ENCODE peak calls at places on chromosomes 5 and 9, in seven cellular contexts. One of them, this sample, is unnamed.

GRCh38 chr5:145509336-145510150 is 325.6 kb downstream of the PRELID2 start:
- DNase-seq in cardiac fibroblast: peak
- DNase-seq in lower lobe of right lung: no peak
- DNase-seq in pulmonary artery endothelial cell: no peak
- DNase-seq in stomach: no peak
- DNase-seq in AG04449: no peak
- DNase-seq in activated naive CD4-positive, alpha-beta T cell treated with Interleukin-2 at 50 U/mL for 16 hours: no peak
- DNase-seq in this sample: no peak

GRCh38 chr9:133258061-133259015 is 16.7 kb downstream of the ABO start:
- DNase-seq in stomach: no peak
- DNase-seq in activated naive CD4-positive, alpha-beta T cell treated with Interleukin-2 at 50 U/mL for 16 hours: no peak
- DNase-seq in AG04449: no peak
- DNase-seq in cardiac fibroblast: no peak
- DNase-seq in pulmonary artery endothelial cell: no peak
- DNase-seq in lower lobe of right lung: no peak
- DNase-seq in this sample: no peak

GRCh38 chr5:173281910-173282309 is 46.3 kb downstream of the STC2 start:
- DNase-seq in lower lobe of right lung: no peak
- DNase-seq in pulmonary artery endothelial cell: no peak
- DNase-seq in activated naive CD4-positive, alpha-beta T cell treated with Interleukin-2 at 50 U/mL for 16 hours: no peak
- DNase-seq in AG04449: no peak
- DNase-seq in cardiac fibroblast: peak
- DNase-seq in stomach: no peak
- DNase-seq in this sample: no peak

GRCh38 chr5:115962565-115963402 is 509 bp downstream of the LVRN start:
- DNase-seq in cardiac fibroblast: peak
- DNase-seq in AG04449: no peak
- DNase-seq in stomach: no peak
- DNase-seq in pulmonary artery endothelial cell: no peak
- DNase-seq in lower lobe of right lung: peak
- DNase-seq in activated naive CD4-positive, alpha-beta T cell treated with Interleukin-2 at 50 U/mL for 16 hours: no peak
- DNase-seq in this sample: no peak

GRCh38 chr9:93304574-93305496 is 120.9 kb downstream of the WNK2 start:
- DNase-seq in activated naive CD4-positive, alpha-beta T cell treated with Interleukin-2 at 50 U/mL for 16 hours: no peak
- DNase-seq in lower lobe of right lung: peak
- DNase-seq in AG04449: no peak
- DNase-seq in cardiac fibroblast: peak
- DNase-seq in pulmonary artery endothelial cell: no peak
- DNase-seq in stomach: peak
- DNase-seq in this sample: peak

GRCh38 chr5:168085321-168086040 is 206.0 kb upstream of the WWC1 start:
- DNase-seq in pulmonary artery endothelial cell: no peak
- DNase-seq in AG04449: no peak
- DNase-seq in cardiac fibroblast: no peak
- DNase-seq in lower lobe of right lung: no peak
- DNase-seq in activated naive CD4-positive, alpha-beta T cell treated with Interleukin-2 at 50 U/mL for 16 hours: no peak
- DNase-seq in stomach: no peak
- DNase-seq in this sample: no peak

GRCh38 chr9:99296375-99296951 is 74.4 kb downstream of the SEC61B start:
- DNase-seq in lower lobe of right lung: no peak
- DNase-seq in activated naive CD4-positive, alpha-beta T cell treated with Interleukin-2 at 50 U/mL for 16 hours: peak
- DNase-seq in cardiac fibroblast: peak
- DNase-seq in stomach: no peak
- DNase-seq in pulmonary artery endothelial cell: no peak
- DNase-seq in AG04449: no peak
- DNase-seq in this sample: no peak

GRCh38 chr5:50606179-50606578 is 60.3 kb upstream of the PARP8 start:
- DNase-seq in stomach: no peak
- DNase-seq in lower lobe of right lung: no peak
- DNase-seq in pulmonary artery endothelial cell: no peak
- DNase-seq in cardiac fibroblast: no peak
- DNase-seq in activated naive CD4-positive, alpha-beta T cell treated with Interleukin-2 at 50 U/mL for 16 hours: no peak
- DNase-seq in AG04449: no peak
- DNase-seq in this sample: no peak

GRCh38 chr5:149500922-149501582 is 50.2 kb downstream of the CSNK1A1 start:
- DNase-seq in lower lobe of right lung: no peak
- DNase-seq in cardiac fibroblast: no peak
- DNase-seq in AG04449: peak
- DNase-seq in pulmonary artery endothelial cell: no peak
- DNase-seq in stomach: no peak
- DNase-seq in activated naive CD4-positive, alpha-beta T cell treated with Interleukin-2 at 50 U/mL for 16 hours: no peak
- DNase-seq in this sample: peak

GRCh38 chr5:98741926-98742325 is 31.5 kb upstream of the RGMB start:
- DNase-seq in AG04449: no peak
- DNase-seq in lower lobe of right lung: no peak
- DNase-seq in cardiac fibroblast: no peak
- DNase-seq in pulmonary artery endothelial cell: no peak
- DNase-seq in activated naive CD4-positive, alpha-beta T cell treated with Interleukin-2 at 50 U/mL for 16 hours: no peak
- DNase-seq in stomach: no peak
- DNase-seq in this sample: no peak

GRCh38 chr5:16934123-16934522 is 2.0 kb downstream of the MYO10 start:
- DNase-seq in lower lobe of right lung: peak
- DNase-seq in AG04449: no peak
- DNase-seq in pulmonary artery endothelial cell: peak
- DNase-seq in activated naive CD4-positive, alpha-beta T cell treated with Interleukin-2 at 50 U/mL for 16 hours: no peak
- DNase-seq in stomach: peak
- DNase-seq in cardiac fibroblast: peak
- DNase-seq in this sample: peak

GRCh38 chr9:89502038-89502601 is 4.2 kb upstream of the SEMA4D start:
- DNase-seq in AG04449: no peak
- DNase-seq in activated naive CD4-positive, alpha-beta T cell treated with Interleukin-2 at 50 U/mL for 16 hours: peak
- DNase-seq in lower lobe of right lung: no peak
- DNase-seq in cardiac fibroblast: no peak
- DNase-seq in pulmonary artery endothelial cell: no peak
- DNase-seq in stomach: no peak
- DNase-seq in this sample: no peak

GRCh38 chr9:25724424-25724823 is 46.2 kb upstream of the TUSC1 start:
- DNase-seq in activated naive CD4-positive, alpha-beta T cell treated with Interleukin-2 at 50 U/mL for 16 hours: no peak
- DNase-seq in lower lobe of right lung: no peak
- DNase-seq in stomach: no peak
- DNase-seq in AG04449: peak
- DNase-seq in cardiac fibroblast: no peak
- DNase-seq in pulmonary artery endothelial cell: no peak
- DNase-seq in this sample: peak

GRCh38 chr9:125586173-125586512 is 120.9 kb downstream of the MAPKAP1 start:
- DNase-seq in activated naive CD4-positive, alpha-beta T cell treated with Interleukin-2 at 50 U/mL for 16 hours: no peak
- DNase-seq in pulmonary artery endothelial cell: no peak
- DNase-seq in stomach: no peak
- DNase-seq in cardiac fibroblast: no peak
- DNase-seq in AG04449: no peak
- DNase-seq in lower lobe of right lung: no peak
- DNase-seq in this sample: no peak

GRCh38 chr5:34735436-34736426 is 79.6 kb downstream of the RAI14 start:
- DNase-seq in AG04449: no peak
- DNase-seq in lower lobe of right lung: no peak
- DNase-seq in stomach: no peak
- DNase-seq in cardiac fibroblast: peak
- DNase-seq in activated naive CD4-positive, alpha-beta T cell treated with Interleukin-2 at 50 U/mL for 16 hours: no peak
- DNase-seq in pulmonary artery endothelial cell: no peak
- DNase-seq in this sample: no peak

GRCh38 chr9:134566936-134567335 is 74.7 kb upstream of the COL5A1 start:
- DNase-seq in AG04449: no peak
- DNase-seq in activated naive CD4-positive, alpha-beta T cell treated with Interleukin-2 at 50 U/mL for 16 hours: no peak
- DNase-seq in stomach: peak
- DNase-seq in lower lobe of right lung: no peak
- DNase-seq in pulmonary artery endothelial cell: no peak
- DNase-seq in cardiac fibroblast: no peak
- DNase-seq in this sample: no peak

GRCh38 chr9:108607607-108608006 is 248.2 kb downstream of the ACTL7B start:
- DNase-seq in AG04449: no peak
- DNase-seq in stomach: no peak
- DNase-seq in activated naive CD4-positive, alpha-beta T cell treated with Interleukin-2 at 50 U/mL for 16 hours: no peak
- DNase-seq in pulmonary artery endothelial cell: no peak
- DNase-seq in cardiac fibroblast: no peak
- DNase-seq in lower lobe of right lung: no peak
- DNase-seq in this sample: no peak

GRCh38 chr5:139186752-139187326 is 11.3 kb downstream of the SIL1 start:
- DNase-seq in lower lobe of right lung: no peak
- DNase-seq in stomach: no peak
- DNase-seq in activated naive CD4-positive, alpha-beta T cell treated with Interleukin-2 at 50 U/mL for 16 hours: no peak
- DNase-seq in cardiac fibroblast: peak
- DNase-seq in pulmonary artery endothelial cell: no peak
- DNase-seq in AG04449: peak
- DNase-seq in this sample: no peak

GRCh38 chr9:27150758-27151431 is 41.9 kb downstream of the TEK start:
- DNase-seq in stomach: no peak
- DNase-seq in lower lobe of right lung: no peak
- DNase-seq in cardiac fibroblast: peak
- DNase-seq in AG04449: no peak
- DNase-seq in activated naive CD4-positive, alpha-beta T cell treated with Interleukin-2 at 50 U/mL for 16 hours: no peak
- DNase-seq in pulmonary artery endothelial cell: no peak
- DNase-seq in this sample: no peak

GRCh38 chr9:133715866-133716563 is 22.1 kb downstream of the SARDH start:
- DNase-seq in AG04449: no peak
- DNase-seq in activated naive CD4-positive, alpha-beta T cell treated with Interleukin-2 at 50 U/mL for 16 hours: no peak
- DNase-seq in lower lobe of right lung: no peak
- DNase-seq in stomach: no peak
- DNase-seq in cardiac fibroblast: peak
- DNase-seq in pulmonary artery endothelial cell: no peak
- DNase-seq in this sample: peak

GRCh38 chr9:110777201-110777842 is 108.7 kb downstream of the MUSK start:
- DNase-seq in activated naive CD4-positive, alpha-beta T cell treated with Interleukin-2 at 50 U/mL for 16 hours: no peak
- DNase-seq in pulmonary artery endothelial cell: peak
- DNase-seq in cardiac fibroblast: peak
- DNase-seq in stomach: no peak
- DNase-seq in lower lobe of right lung: no peak
- DNase-seq in AG04449: no peak
- DNase-seq in this sample: peak

GRCh38 chr9:133115604-133116345 is 5.3 kb downstream of the RALGDS start:
- DNase-seq in cardiac fibroblast: no peak
- DNase-seq in AG04449: no peak
- DNase-seq in activated naive CD4-positive, alpha-beta T cell treated with Interleukin-2 at 50 U/mL for 16 hours: peak
- DNase-seq in stomach: no peak
- DNase-seq in lower lobe of right lung: peak
- DNase-seq in pulmonary artery endothelial cell: no peak
- DNase-seq in this sample: peak

GRCh38 chr5:84364043-84364442 is 20.6 kb downstream of the EDIL3 start:
- DNase-seq in AG04449: no peak
- DNase-seq in stomach: no peak
- DNase-seq in pulmonary artery endothelial cell: no peak
- DNase-seq in activated naive CD4-positive, alpha-beta T cell treated with Interleukin-2 at 50 U/mL for 16 hours: no peak
- DNase-seq in cardiac fibroblast: peak
- DNase-seq in lower lobe of right lung: no peak
- DNase-seq in this sample: no peak